ENCODE peak calls at places on chromosomes 12 and 14, in five cellular contexts. C is HCT116; W is neural progenitor cell; S is testis; B is CD4-positive, alpha-beta memory T cell. F is an unnamed sample.

GRCh38 chr12:107241421-107241820 is 148.1 kb upstream of the CRY1 start:
- DNase-seq in C (no peak), B (no peak), S (no peak), W (no peak), F (no peak)

GRCh38 chr12:93109794-93110203 is 180.7 kb upstream of the EEA1 start:
- DNase-seq in W (no peak), B (no peak), S (no peak), C (no peak), F (no peak)

GRCh38 chr14:25430808-25431207 is 380.9 kb upstream of the STXBP6 start:
- DNase-seq in W (no peak), C (no peak), B (no peak), S (no peak), F (no peak)

GRCh38 chr14:98130691-98131090 is 1141.3 kb downstream of the BCL11B start:
- DNase-seq in W (no peak), C (no peak), B (no peak), S (no peak), F (no peak)

GRCh38 chr14:92417759-92418158 is 94.8 kb downstream of the SLC24A4 start:
- DNase-seq in B (no peak), S (no peak), W (no peak), C (no peak), F (no peak)

GRCh38 chr12:6703631-6704030 is 3.0 kb upstream of the PIANP start:
- DNase-seq in W (peak; percentile 66), C (no peak), B (no peak), S (no peak), F (no peak)

GRCh38 chr12:6288235-6288634 is 22.2 kb upstream of the PLEKHG6 start:
- DNase-seq in S (no peak), W (no peak), B (no peak), C (no peak), F (no peak)

GRCh38 chr12:49187184-49187583 is 1.7 kb downstream of the TUBA1A start:
- DNase-seq in B (no peak), S (peak; percentile 83), W (peak; percentile 42), C (no peak), F (peak; percentile 83)

GRCh38 chr14:80959448-80960006 is 4.1 kb downstream of the TSHR start:
- DNase-seq in C (no peak), B (peak; percentile 59), W (no peak), S (no peak), F (no peak)

GRCh38 chr12:107929436-107929835 is 154.9 kb downstream of the ASCL4 start:
- DNase-seq in B (no peak), S (peak; percentile 27), W (peak; percentile 70), C (peak; percentile 78), F (no peak)

GRCh38 chr14:23494223-23494622 is 24.7 kb downstream of the NGDN start:
- DNase-seq in C (no peak), S (no peak), W (peak; percentile 94), B (no peak), F (no peak)

GRCh38 chr12:48862691-48863090 is 3.0 kb downstream of the RND1 start:
- DNase-seq in S (no peak), C (no peak), B (no peak), W (peak; percentile 50), F (no peak)

GRCh38 chr12:41302979-41303403 is 114.9 kb downstream of the PDZRN4 start:
- DNase-seq in C (no peak), W (no peak), B (no peak), S (no peak), F (no peak)

GRCh38 chr12:65532744-65533143 is 254.3 kb downstream of the MSRB3 start:
- DNase-seq in S (no peak), C (no peak), B (no peak), W (no peak), F (no peak)

DNA sequence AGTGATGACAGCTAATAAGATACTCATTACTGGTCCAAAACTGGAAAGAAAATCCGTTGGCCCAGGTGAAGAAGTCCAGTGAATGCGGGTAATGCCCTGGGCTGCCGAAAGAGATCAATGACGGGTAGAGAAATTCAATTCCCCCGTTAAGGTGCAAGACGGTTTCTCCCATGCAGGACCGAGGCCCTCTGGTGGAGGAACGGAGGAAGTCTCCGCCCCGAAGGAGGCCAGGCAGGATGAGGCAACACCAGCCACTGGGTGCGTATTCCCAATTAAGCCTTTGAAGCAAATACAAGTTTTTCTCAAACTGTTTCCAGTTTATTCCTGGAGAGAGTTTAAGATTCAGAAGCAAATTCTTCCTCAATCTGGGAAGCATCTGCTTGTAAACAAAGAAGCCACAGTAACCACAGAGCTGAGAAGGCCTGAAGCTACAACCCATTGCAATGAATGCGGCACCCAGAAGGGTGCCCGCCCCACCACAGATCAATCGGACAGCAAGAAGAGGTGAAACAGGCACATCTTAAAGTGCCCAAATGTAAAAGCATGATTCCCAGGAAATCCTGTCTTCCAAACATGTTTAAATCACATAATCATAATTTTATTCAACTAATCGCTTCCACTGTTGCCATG is 118.5 kb downstream of the TTC7B start:
- DNase-seq in B (peak; percentile 71), C (peak; percentile 58), W (peak; percentile 89), S (peak; percentile 89), F (peak; percentile 44)
- H3K27ac ChIP-seq in B (no peak overlapping the region), C (no peak overlapping the region), W (no peak overlapping the region), S (peak overlapping the region; percentile 26), F (peak overlapping the region; percentile 71)

GRCh38 chr12:16593546-16593945 is 12.4 kb downstream of the LMO3 start:
- DNase-seq in C (no peak), W (no peak), S (no peak), B (no peak), F (no peak)

GRCh38 chr12:16588812-16589211 is 17.1 kb downstream of the LMO3 start:
- DNase-seq in W (no peak), S (no peak), B (no peak), C (no peak), F (no peak)

GRCh38 chr12:16587514-16587913 is 18.4 kb downstream of the LMO3 start:
- DNase-seq in B (no peak), S (no peak), W (no peak), C (no peak), F (no peak)

GRCh38 chr12:16587110-16587453 is 18.9 kb downstream of the LMO3 start:
- DNase-seq in W (no peak), C (no peak), B (no peak), S (no peak), F (no peak)

DNA sequence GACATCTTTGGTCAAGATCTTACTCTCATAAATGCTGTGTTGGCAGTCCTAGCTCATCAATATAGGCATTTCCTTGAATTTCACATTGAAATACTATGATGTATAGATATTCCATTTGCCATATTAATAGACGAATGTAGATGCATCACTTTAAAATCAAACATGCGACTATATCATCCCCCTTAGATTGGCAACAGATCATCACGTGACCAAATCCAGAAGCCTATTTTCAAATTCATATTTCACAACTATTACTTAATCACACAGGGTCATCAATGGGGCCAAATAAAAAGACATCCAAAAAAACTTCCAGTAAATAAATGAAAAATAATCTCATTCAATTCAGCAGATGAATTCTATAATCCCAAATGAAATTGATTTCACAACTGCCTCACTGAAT is 15.3 kb downstream of the LMO3 start:
- DNase-seq in W (no peak), C (no peak), B (no peak), S (no peak), F (no peak)
- H3K27ac ChIP-seq in W (no peak overlapping the region), C (no peak overlapping the region), B (no peak overlapping the region), S (no peak overlapping the region), F (no peak overlapping the region)

DNA sequence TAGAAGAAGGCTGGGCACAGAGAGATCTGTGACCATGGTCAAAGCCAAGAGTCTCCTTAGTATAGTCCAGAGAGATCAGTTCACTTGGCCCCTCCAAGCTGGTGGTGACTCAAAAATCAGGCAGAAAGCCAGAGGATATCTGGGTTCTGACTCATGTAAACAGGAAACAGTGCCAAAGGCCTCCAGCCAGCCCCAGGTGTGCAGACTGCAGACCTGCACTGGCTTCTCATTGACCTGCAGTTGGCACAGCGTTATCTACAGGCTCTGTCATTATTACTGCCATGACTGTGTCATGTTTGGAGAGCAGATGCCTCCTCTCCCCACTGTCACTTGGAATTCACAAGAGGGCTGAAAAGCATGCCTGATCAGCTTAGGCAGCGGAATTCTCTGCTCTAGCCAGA is 295.7 kb upstream of the PRKD1 start:
- DNase-seq in B (no peak), C (peak; percentile 10), W (no peak), S (no peak), F (no peak)
- H3K27ac ChIP-seq in B (no peak overlapping the region), C (no peak overlapping the region), W (no peak overlapping the region), S (no peak overlapping the region), F (no peak overlapping the region)

GRCh38 chr12:91181053-91181452 is 1.6 kb downstream of the DCN start:
- DNase-seq in B (no peak), S (no peak), C (no peak), W (no peak), F (no peak)

GRCh38 chr12:91178801-91179200 is 3.8 kb downstream of the DCN start:
- DNase-seq in S (no peak), C (no peak), W (no peak), B (no peak), F (no peak)

GRCh38 chr12:91180577-91180976 is 2.0 kb downstream of the DCN start:
- DNase-seq in B (no peak), C (no peak), S (no peak), W (no peak), F (no peak)

GRCh38 chr12:91179315-91179714 is 3.3 kb downstream of the DCN start:
- DNase-seq in B (no peak), W (no peak), C (no peak), S (no peak), F (no peak)

DNA sequence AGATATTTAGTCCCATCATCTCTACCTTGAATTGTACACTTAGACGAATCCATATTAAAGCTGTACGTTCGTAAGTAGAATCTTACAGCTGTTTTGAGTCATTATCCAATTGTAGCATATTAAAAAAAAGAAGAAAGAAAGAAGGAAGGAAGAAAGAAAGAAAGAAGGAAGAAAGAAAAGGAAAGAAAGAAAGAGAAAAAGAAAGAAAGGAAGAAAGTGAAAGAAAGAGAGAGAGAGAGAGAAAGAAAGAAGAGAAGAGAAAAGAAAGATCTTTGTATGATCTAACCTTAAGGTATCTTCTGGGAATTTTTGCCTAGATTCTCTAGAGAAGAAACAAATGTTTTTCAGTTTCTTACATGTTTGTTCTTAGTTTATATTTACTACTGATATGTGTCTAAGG is 2.5 kb downstream of the DCN start:
- DNase-seq in B (no peak), C (no peak), W (no peak), S (no peak), F (no peak)
- H3K27ac ChIP-seq in B (no peak overlapping the region), C (no peak overlapping the region), W (no peak overlapping the region), S (peak overlapping the region; percentile 83), F (no peak overlapping the region)

GRCh38 chr12:102896067-102896466 is 21.0 kb downstream of the PAH start:
- DNase-seq in W (no peak), B (no peak), S (no peak), C (no peak), F (no peak)

GRCh38 chr12:102905229-102905628 is 11.8 kb downstream of the PAH start:
- DNase-seq in W (no peak), B (no peak), S (no peak), C (no peak), F (no peak)

GRCh38 chr12:102903318-102904007 is 13.6 kb downstream of the PAH start:
- DNase-seq in S (no peak), B (no peak), W (no peak), C (no peak), F (no peak)

GRCh38 chr12:102902093-102902492 is 15.0 kb downstream of the PAH start:
- DNase-seq in B (no peak), C (no peak), W (no peak), S (no peak), F (no peak)

GRCh38 chr12:102900389-102900788 is 16.7 kb downstream of the PAH start:
- DNase-seq in W (no peak), B (no peak), S (no peak), C (no peak), F (no peak)
- H3K27ac ChIP-seq in W (no peak overlapping the region), B (no peak overlapping the region), S (no peak overlapping the region), C (no peak overlapping the region), F (no peak overlapping the region)

GRCh38 chr14:68199465-68200145 is 380.0 kb downstream of the RAD51B start:
- DNase-seq in C (no peak), W (peak; percentile 86), S (peak; percentile 61), B (no peak), F (no peak)
- H3K27ac ChIP-seq in C (peak overlapping the region; percentile 85), W (peak overlapping the region; percentile 53), S (peak overlapping the region; percentile 15), B (no peak overlapping the region), F (no peak overlapping the region)

F was measured in substantia nigra.